ENCODE peak calls at places on chromosomes 5 and 9, in six cellular contexts. R, W, Q, U, M and P are unnamed samples.

GRCh38 chr5:67012241-67012640 is 184.4 kb downstream of the CD180 start:
- DNase-seq in R (no peak), W (no peak), Q (no peak), U (no peak), M (no peak), P (no peak)

GRCh38 chr9:132644251-132644650 is 25.5 kb downstream of the DDX31 start:
- DNase-seq in R (peak), W (no peak), Q (no peak), U (no peak), M (no peak), P (no peak)

GRCh38 chr5:178114325-178115135 is 1.2 kb downstream of the N4BP3 start:
- DNase-seq in R (no peak), W (no peak), Q (no peak), U (no peak), M (peak), P (no peak)

GRCh38 chr5:64838376-64838775 is 69.6 kb downstream of the CWC27 start:
- DNase-seq in R (no peak), W (no peak), Q (no peak), U (no peak), M (no peak), P (no peak)

GRCh38 chr5:102755691-102756371 is 726 bp downstream of the PAM start:
- DNase-seq in R (no peak), W (peak), Q (peak), U (peak), M (peak), P (peak)

GRCh38 chr5:143650296-143650695 is 161.7 kb upstream of the HMHB1 start:
- DNase-seq in R (no peak), W (no peak), Q (no peak), U (no peak), M (no peak), P (no peak)

GRCh38 chr9:93126151-93126781 is 7.8 kb downstream of the NINJ1 start:
- DNase-seq in R (no peak), W (no peak), Q (no peak), U (no peak), M (peak), P (no peak)

GRCh38 chr5:36573441-36573840 is 33.0 kb upstream of the SLC1A3 start:
- DNase-seq in R (no peak), W (no peak), Q (no peak), U (no peak), M (no peak), P (no peak)

GRCh38 chr9:24071736-24072135 is 245.7 kb upstream of the ELAVL2 start:
- DNase-seq in R (no peak), W (no peak), Q (no peak), U (no peak), M (no peak), P (no peak)